ENCODE peak calls at places on chromosome 7, in five cellular contexts. C, K, U, N and Y are unnamed samples.

GRCh38 chr7:49014870-49015269 is 90.5 kb downstream of the CDC14C start:
- DNase-seq in C (no peak), K (no peak), U (no peak), N (no peak), Y (no peak)

GRCh38 chr7:66238712-66239466 is 33.8 kb downstream of the TPST1 start:
- DNase-seq in C (no peak), K (no peak), U (no peak), N (no peak), Y (no peak)

GRCh38 chr7:30595461-30596042 is 874 bp downstream of the GARS1 start:
- DNase-seq in C (no peak), K (no peak), U (peak; percentile 16), N (no peak), Y (no peak)

GRCh38 chr7:43018446-43018845 is 86.3 kb downstream of the MRPL32 start:
- DNase-seq in C (no peak), K (no peak), U (no peak), N (no peak), Y (no peak)

GRCh38 chr7:37510043-37510634 is 61.5 kb upstream of the ELMO1 start:
- DNase-seq in C (no peak), K (no peak), U (peak; percentile 13), N (no peak), Y (peak; percentile 36)

GRCh38 chr7:86931439-86931838 is 128.0 kb downstream of the ELAPOR2 start:
- DNase-seq in C (no peak), K (no peak), U (no peak), N (no peak), Y (no peak)

GRCh38 chr7:131365876-131366275 is 38.2 kb downstream of the MKLN1 start:
- DNase-seq in C (no peak), K (no peak), U (peak; percentile 60), N (no peak), Y (no peak)

GRCh38 chr7:143376396-143376795 is 4.7 kb upstream of the ZYX start:
- DNase-seq in C (no peak), K (no peak), U (no peak), N (no peak), Y (no peak)

GRCh38 chr7:36911788-36912187 is 187.5 kb upstream of the AOAH start:
- DNase-seq in C (no peak), K (no peak), U (no peak), N (no peak), Y (no peak)

GRCh38 chr7:46028246-46028645 is 107.2 kb upstream of the IGFBP3 start:
- DNase-seq in C (no peak), K (no peak), U (no peak), N (no peak), Y (no peak)

GRCh38 chr7:685540-685939 is 41.0 kb upstream of the DNAAF5 start:
- DNase-seq in C (no peak), K (no peak), U (no peak), N (no peak), Y (no peak)

GRCh38 chr7:94906035-94906796 is 1.2 kb upstream of the PPP1R9A start:
- DNase-seq in C (no peak), K (no peak), U (no peak), N (no peak), Y (no peak)

GRCh38 chr7:29955799-29956476 is 33.7 kb downstream of the SCRN1 start:
- DNase-seq in C (peak; percentile 13), K (no peak), U (no peak), N (peak; percentile 26), Y (peak; percentile 12)

GRCh38 chr7:48087349-48087748 is 1.7 kb upstream of the UPP1 start:
- DNase-seq in C (no peak), K (no peak), U (peak; percentile 77), N (no peak), Y (no peak)

GRCh38 chr7:104933022-104933421 is 81.0 kb upstream of the KMT2E start:
- DNase-seq in C (no peak), K (no peak), U (no peak), N (no peak), Y (no peak)

GRCh38 chr7:104931181-104931781 is 82.7 kb upstream of the KMT2E start:
- DNase-seq in C (peak; percentile 56), K (no peak), U (no peak), N (no peak), Y (no peak)

GRCh38 chr7:104928721-104929400 is 85.1 kb upstream of the KMT2E start:
- DNase-seq in C (no peak), K (no peak), U (no peak), N (no peak), Y (no peak)

GRCh38 chr7:104926905-104927454 is 87.0 kb upstream of the KMT2E start:
- DNase-seq in C (no peak), K (peak; percentile 40), U (no peak), N (no peak), Y (no peak)

GRCh38 chr7:104929921-104930320 is 84.1 kb upstream of the KMT2E start:
- DNase-seq in C (no peak), K (no peak), U (no peak), N (no peak), Y (no peak)
- TF ChIP-seq CTCF in C (no peak), K (no peak), U (no peak), N (no peak), Y (no peak)

GRCh38 chr7:41117431-41117830 is 585.5 kb downstream of the INHBA start:
- DNase-seq in C (no peak), K (no peak), U (no peak), N (no peak), Y (no peak)

GRCh38 chr7:41118490-41118889 is 584.4 kb downstream of the INHBA start:
- DNase-seq in C (no peak), K (no peak), U (no peak), N (no peak), Y (no peak)

GRCh38 chr7:41122256-41122987 is 580.5 kb downstream of the INHBA start:
- DNase-seq in C (no peak), K (no peak), U (no peak), N (no peak), Y (no peak)

GRCh38 chr7:41125343-41125742 is 577.5 kb downstream of the INHBA start:
- DNase-seq in C (no peak), K (no peak), U (no peak), N (no peak), Y (no peak)

DNA sequence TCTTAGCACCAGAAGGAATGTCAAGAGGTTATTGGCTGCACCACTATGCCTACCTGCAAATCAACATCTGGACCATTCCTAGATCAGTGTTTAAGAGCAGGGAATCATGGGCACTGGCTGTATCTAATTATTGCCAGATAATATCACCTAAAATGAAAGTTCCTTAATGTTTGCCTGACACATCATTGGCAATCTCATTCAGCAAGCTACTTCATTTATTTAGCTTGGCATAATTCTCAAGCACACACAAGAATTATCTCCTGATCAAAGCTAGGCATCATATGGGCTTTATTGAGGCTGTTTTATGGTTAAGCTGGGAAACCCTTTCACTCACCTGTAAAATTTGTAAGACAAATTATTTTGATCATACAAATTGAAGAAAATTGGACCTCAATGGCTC is 581.7 kb downstream of the INHBA start:
- DNase-seq in C (no peak), K (no peak), U (no peak), N (no peak), Y (no peak)
- TF ChIP-seq CTCF in C (no peak), K (no peak), U (no peak), N (no peak), Y (no peak)

DNA sequence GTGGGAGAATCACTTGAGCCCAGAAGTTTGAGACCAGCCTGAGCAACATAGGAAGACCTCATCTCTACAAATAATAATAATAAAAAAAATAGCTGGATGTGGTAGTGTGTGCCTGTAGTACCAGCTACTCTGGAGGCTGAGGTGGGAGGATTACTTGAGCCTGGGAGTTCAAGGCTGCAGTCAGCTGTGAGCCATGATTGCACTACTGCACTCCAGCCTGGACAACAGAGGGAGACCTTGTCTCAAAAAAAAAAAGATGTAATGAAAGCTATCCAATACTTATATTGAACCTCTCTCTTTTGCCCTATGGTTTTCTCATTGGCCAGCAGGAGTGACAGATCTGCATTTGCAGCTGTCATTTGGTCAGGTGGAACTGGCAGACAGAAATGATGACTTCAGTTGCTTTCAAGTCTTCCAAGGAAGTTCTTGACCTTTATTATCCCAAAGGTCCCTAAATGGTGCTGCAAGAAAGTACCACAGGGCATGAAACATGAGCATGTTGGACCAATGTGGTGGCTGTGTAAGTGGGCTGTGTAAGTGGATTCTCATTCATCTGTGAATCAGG is 99.4 kb downstream of the CALD1 start:
- DNase-seq in C (no peak), K (no peak), U (no peak), N (no peak), Y (no peak)
- TF ChIP-seq CTCF in C (no peak), K (no peak), U (no peak), N (no peak), Y (no peak)

DNA sequence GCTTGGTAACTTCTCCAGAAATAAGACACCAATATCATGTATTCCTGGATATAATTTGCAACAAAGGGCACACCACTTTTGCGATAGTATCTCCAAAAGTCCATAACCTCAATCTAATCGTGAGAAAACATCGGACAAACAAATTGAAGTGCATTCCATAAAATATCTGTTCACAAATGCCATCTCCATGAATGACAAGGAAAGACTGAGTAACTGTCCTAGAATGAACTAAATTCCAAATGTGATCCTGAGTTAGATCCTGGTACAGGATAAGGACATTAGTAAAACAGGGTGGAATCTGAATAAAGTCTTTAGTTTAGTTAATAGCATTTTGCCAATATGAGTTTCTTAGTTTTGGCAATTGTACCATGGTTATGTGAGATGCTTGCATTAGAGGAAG is 384.2 kb downstream of the SUGCT start:
- DNase-seq in C (no peak), K (no peak), U (no peak), N (no peak), Y (no peak)
- TF ChIP-seq CTCF in C (no peak), K (no peak), U (no peak), N (no peak), Y (no peak)

GRCh38 chr7:33091641-33092191 is 17.5 kb downstream of the RP9 start:
- DNase-seq in C (no peak), K (no peak), U (no peak), N (no peak), Y (no peak)
- TF ChIP-seq CTCF in C (no peak), K (no peak), U (no peak), N (no peak), Y (no peak)

GRCh38 chr7:3380034-3380433 is 79.0 kb downstream of the SDK1 start:
- DNase-seq in C (no peak), K (no peak), U (no peak), N (no peak), Y (no peak)

GRCh38 chr7:3381073-3381685 is 80.1 kb downstream of the SDK1 start:
- DNase-seq in C (no peak), K (no peak), U (no peak), N (no peak), Y (no peak)

GRCh38 chr7:3378390-3379120 is 77.5 kb downstream of the SDK1 start:
- DNase-seq in C (no peak), K (no peak), U (no peak), N (no peak), Y (no peak)
- TF ChIP-seq CTCF in C (no peak), K (no peak), U (no peak), N (no peak), Y (no peak)